ENCODE peak calls at places on chromosome 18, in eight cellular contexts. Q is mucosa of descending colon; C is WERI-Rb-1; H is IMR-90; M is CD8-positive, alpha-beta T cell; X is H1; Z is cardiac muscle cell; K is body of pancreas. N is an unnamed sample. For H3K9me3, the result is how much of the 10 kb centered on the place peaks cover.

GRCh38 chr18:54209471-54210180 is 14.8 kb downstream of the MBD2 start:
- DNase-seq in Q (no peak), C (no peak), H (peak), M (no peak), X (no peak), Z (no peak), K (no peak), N (no peak)

GRCh38 chr18:66645983-66646382 is 42.1 kb upstream of the CDH19 start:
- DNase-seq in Q (no peak), C (no peak), H (no peak), M (no peak), X (no peak), Z (no peak), K (no peak), N (no peak)

GRCh38 chr18:22912835-22913234 is 20.3 kb upstream of the RBBP8 start:
- DNase-seq in Q (no peak), C (no peak), H (peak), M (no peak), X (no peak), Z (no peak), K (no peak), N (no peak)

GRCh38 chr18:7512326-7512725 is 54.8 kb upstream of the PTPRM start:
- DNase-seq in Q (no peak), C (no peak), H (no peak), M (no peak), X (no peak), Z (no peak), K (peak), N (peak)

GRCh38 chr18:76161983-76162382 is 333.1 kb downstream of the ZNF516 start:
- DNase-seq in Q (no peak), C (no peak), H (no peak), M (no peak), X (no peak), Z (no peak), K (no peak), N (no peak)

GRCh38 chr18:62189208-62189607 is 2.2 kb downstream of the RELCH start:
- DNase-seq in Q (no peak), C (no peak), H (no peak), M (no peak), X (no peak), Z (no peak), K (no peak), N (no peak)

GRCh38 chr18:62152844-62153243 is 34.0 kb downstream of the PIGN start:
- DNase-seq in Q (no peak), C (no peak), H (no peak), M (no peak), X (no peak), Z (no peak), K (no peak), N (no peak)

GRCh38 chr18:68623342-68623741 is 91.6 kb downstream of the TMX3 start:
- DNase-seq in Q (peak), C (peak), H (peak), M (peak), X (peak), Z (peak), K (peak), N (peak)

GRCh38 chr18:41096504-41096903 is 858.5 kb upstream of the PIK3C3 start:
- DNase-seq in Q (no peak), C (peak), H (peak), M (no peak), X (no peak), Z (peak), K (no peak), N (no peak)

GRCh38 chr18:55268629-55269275 is 309.5 kb upstream of the CCDC68 start:
- DNase-seq in Q (no peak), C (no peak), H (no peak), M (no peak), X (no peak), Z (no peak), K (no peak), N (no peak)

GRCh38 chr18:56799756-56800155 is 148.6 kb downstream of the WDR7 start:
- DNase-seq in Q (no peak), C (no peak), H (peak), M (no peak), X (no peak), Z (no peak), K (no peak), N (no peak)

GRCh38 chr18:35497334-35498197 is at the start of gene INO80C:
- DNase-seq in Q (peak), C (peak), H (peak), M (peak), X (peak), Z (peak), K (peak), N (peak)

GRCh38 chr18:38526922-38527321 is 961.3 kb upstream of the CELF4 start:
- DNase-seq in Q (no peak), C (no peak), H (no peak), M (no peak), X (no peak), Z (no peak), K (no peak), N (no peak)

GRCh38 chr18:332721-333513 is 65.1 kb upstream of the THOC1 start:
- DNase-seq in Q (peak), C (no peak), H (no peak), M (no peak), X (no peak), Z (no peak), K (no peak), N (no peak)

GRCh38 chr18:420661-421060 is 79.8 kb downstream of the COLEC12 start:
- DNase-seq in Q (no peak), C (no peak), H (no peak), M (no peak), X (no peak), Z (no peak), K (no peak), N (no peak)

GRCh38 chr18:76686737-76687231 is 135.6 kb upstream of the ZNF236 start:
- DNase-seq in Q (peak), C (peak), H (peak), M (no peak), X (no peak), Z (peak), K (peak), N (peak)

GRCh38 chr18:69518989-69519388 is 118.3 kb downstream of the DOK6 start:
- DNase-seq in Q (no peak), C (no peak), H (peak), M (no peak), X (no peak), Z (no peak), K (no peak), N (no peak)

GRCh38 chr18:65938592-65939372 is 188.0 kb downstream of the CDH7 start:
- DNase-seq in Q (peak), C (peak), H (no peak), M (no peak), X (peak), Z (peak), K (peak), N (peak)

GRCh38 chr18:55577812-55578539 is 10.0 kb downstream of the TCF4 start:
- DNase-seq in Q (no peak), C (no peak), H (no peak), M (no peak), X (no peak), Z (no peak), K (no peak), N (no peak)

GRCh38 chr18:495017-495416 is 5.5 kb downstream of the COLEC12 start:
- DNase-seq in Q (no peak), C (no peak), H (peak), M (no peak), X (no peak), Z (no peak), K (no peak), N (no peak)

GRCh38 chr18:9612989-9613388 is 1.4 kb downstream of the PPP4R1 start:
- DNase-seq in Q (no peak), C (no peak), H (no peak), M (no peak), X (no peak), Z (no peak), K (no peak), N (no peak)

GRCh38 chr18:63970803-63971191 is 916 bp downstream of the SERPINB8 start:
- DNase-seq in Q (peak), C (peak), H (peak), M (no peak), X (no peak), Z (peak), K (peak), N (peak)

GRCh38 chr18:10455726-10456453 is 1.5 kb downstream of the APCDD1 start:
- DNase-seq in Q (no peak), C (peak), H (no peak), M (no peak), X (no peak), Z (no peak), K (no peak), N (no peak)

GRCh38 chr18:41155025-41155424 is 800.0 kb upstream of the PIK3C3 start:
- DNase-seq in Q (no peak), C (no peak), H (no peak), M (no peak), X (no peak), Z (no peak), K (no peak), N (no peak)

GRCh38 chr18:79898952-79899608 is 52.4 kb downstream of the SLC66A2 start:
- DNase-seq in Q (no peak), C (peak), H (no peak), M (peak), X (no peak), Z (no peak), K (no peak), N (no peak)
- H3K9me3 ChIP-seq in Q (half or more), C (half or more), H (under half), M (under half), X (under half), Z (under half), K (under half), N (under half)

GRCh38 chr18:45687617-45688016 is 36.4 kb upstream of the SLC14A1 start:
- DNase-seq in Q (no peak), C (no peak), H (no peak), M (peak), X (no peak), Z (no peak), K (no peak), N (no peak)
- H3K4me3 ChIP-seq in Q (no peak), C (no peak), H (no peak), M (peak), X (no peak), Z (no peak), K (no peak), N (no peak)

DNA sequence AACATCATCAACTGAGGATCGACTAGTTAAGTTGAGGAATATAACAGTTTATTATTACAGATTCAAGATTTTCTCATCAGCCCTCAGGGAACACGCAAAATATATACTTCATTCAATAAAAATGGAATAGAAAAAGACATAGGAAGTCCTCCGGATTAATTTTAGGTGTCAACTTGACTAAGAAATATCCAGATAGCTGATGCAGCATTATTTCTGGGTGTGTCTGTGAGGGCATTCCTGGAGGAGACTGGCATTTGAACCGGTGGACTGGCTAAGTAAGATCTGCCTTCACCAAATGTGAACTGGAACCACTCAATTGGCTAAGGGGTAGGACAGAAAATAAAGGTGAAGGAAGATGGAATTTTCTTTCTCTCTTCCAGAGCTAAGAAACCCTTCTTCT is 845.3 kb downstream of the SOCS6 start:
- DNase-seq in Q (no peak), C (no peak), H (no peak), M (no peak), X (no peak), Z (no peak), K (no peak), N (no peak)
- H3K9me3 ChIP-seq in Q (under half), C (under half), H (under half), M (under half), X (half or more), Z (under half), K (under half), N (under half)

DNA sequence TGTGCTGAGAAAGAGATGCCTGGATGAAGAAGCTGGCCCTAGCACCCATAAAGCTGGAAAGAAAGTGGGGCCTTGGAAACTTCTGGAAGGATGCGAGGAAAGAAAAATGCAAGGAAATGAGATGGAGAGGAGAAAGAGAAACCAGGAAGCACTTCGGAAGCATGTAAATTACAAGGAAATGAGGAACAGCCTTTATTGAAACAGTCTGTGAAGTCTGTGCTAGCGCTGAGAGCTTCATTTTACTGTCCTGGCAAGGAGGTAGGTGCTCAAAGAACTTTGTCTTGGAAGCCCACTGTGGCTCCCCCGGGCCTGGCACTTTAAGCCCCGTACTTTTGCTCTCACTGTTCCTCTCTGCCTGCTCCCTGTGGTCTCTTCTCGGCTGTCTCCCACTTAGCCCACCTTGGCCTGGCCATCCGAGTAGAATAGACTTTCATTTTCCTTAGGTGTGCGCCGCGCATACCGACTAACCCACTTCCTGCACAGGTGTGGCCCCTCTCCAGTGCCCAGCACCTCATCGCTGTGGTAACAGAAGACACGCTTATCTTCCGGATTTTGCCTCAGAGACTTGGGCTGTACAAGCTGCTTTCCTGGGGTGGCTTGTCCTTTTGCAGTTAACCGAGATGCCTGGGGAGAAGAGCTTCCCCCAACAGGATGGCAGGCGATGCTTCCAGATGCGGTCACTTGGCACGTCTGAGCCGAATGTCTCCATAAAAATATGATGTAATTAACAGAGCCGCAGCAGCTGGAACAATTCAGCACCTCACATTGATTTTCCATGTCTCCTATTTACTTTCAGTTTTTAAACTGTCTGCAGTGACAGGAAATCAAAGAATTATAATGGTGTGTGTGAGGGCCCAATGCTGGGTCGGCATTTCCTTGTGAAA is 199.6 kb downstream of the HRH4 start:
- DNase-seq in Q (peak), C (no peak), H (peak), M (peak), X (no peak), Z (no peak), K (peak), N (peak)
- H3K4me3 ChIP-seq in Q (no peak), C (no peak), H (no peak), M (peak), X (no peak), Z (no peak), K (no peak), N (peak)

GRCh38 chr18:51121597-51121857 is 76.0 kb downstream of the MEX3C start:
- DNase-seq in Q (no peak), C (no peak), H (no peak), M (peak), X (no peak), Z (no peak), K (no peak), N (no peak)
- H3K9me3 ChIP-seq in Q (under half), C (under half), H (under half), M (under half), X (under half), Z (under half), K (under half), N (under half)

DNA sequence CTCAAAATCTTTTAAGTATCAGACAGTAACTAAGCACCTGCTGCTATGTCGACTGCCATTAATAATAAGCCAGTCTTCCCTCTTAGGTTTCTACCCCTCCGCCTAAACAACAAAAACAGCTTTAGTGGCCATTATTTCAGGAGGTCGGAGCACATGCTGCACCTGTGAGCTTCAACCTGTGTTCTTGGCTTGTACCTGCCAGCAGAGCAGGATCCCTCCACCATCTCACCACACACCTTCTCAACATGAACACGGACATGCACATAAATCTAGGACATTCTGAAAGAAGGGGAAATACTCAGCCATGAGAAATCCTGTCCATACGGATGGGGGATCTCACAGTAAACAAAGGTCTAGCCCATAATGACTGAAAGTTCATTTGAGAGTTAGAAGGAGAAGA is 3.7 kb downstream of the CYB5A start:
- DNase-seq in Q (no peak), C (no peak), H (no peak), M (no peak), X (no peak), Z (no peak), K (no peak), N (no peak)
- H3K4me3 ChIP-seq in Q (no peak), C (no peak), H (no peak), M (no peak), X (no peak), Z (no peak), K (no peak), N (no peak)

GRCh38 chr18:14769381-14769780 is 21.4 kb downstream of the ANKRD30B start:
- DNase-seq in Q (no peak), C (no peak), H (no peak), M (no peak), X (no peak), Z (no peak), K (no peak), N (no peak)
- H3K9me3 ChIP-seq in Q (under half), C (under half), H (under half), M (under half), X (under half), Z (under half), K (under half), N (under half)

GRCh38 chr18:79789091-79789891 is 8.4 kb upstream of the KCNG2 start:
- DNase-seq in Q (no peak), C (no peak), H (no peak), M (no peak), X (no peak), Z (no peak), K (no peak), N (no peak)

GRCh38 chr18:79788096-79789085 is 9.3 kb upstream of the KCNG2 start:
- DNase-seq in Q (no peak), C (no peak), H (no peak), M (no peak), X (no peak), Z (no peak), K (no peak), N (no peak)

GRCh38 chr18:79786304-79786703 is 11.4 kb upstream of the KCNG2 start:
- DNase-seq in Q (no peak), C (no peak), H (no peak), M (no peak), X (no peak), Z (no peak), K (no peak), N (no peak)

GRCh38 chr18:79786781-79787526 is 10.8 kb upstream of the KCNG2 start:
- DNase-seq in Q (no peak), C (no peak), H (peak), M (no peak), X (no peak), Z (no peak), K (no peak), N (no peak)

DNA sequence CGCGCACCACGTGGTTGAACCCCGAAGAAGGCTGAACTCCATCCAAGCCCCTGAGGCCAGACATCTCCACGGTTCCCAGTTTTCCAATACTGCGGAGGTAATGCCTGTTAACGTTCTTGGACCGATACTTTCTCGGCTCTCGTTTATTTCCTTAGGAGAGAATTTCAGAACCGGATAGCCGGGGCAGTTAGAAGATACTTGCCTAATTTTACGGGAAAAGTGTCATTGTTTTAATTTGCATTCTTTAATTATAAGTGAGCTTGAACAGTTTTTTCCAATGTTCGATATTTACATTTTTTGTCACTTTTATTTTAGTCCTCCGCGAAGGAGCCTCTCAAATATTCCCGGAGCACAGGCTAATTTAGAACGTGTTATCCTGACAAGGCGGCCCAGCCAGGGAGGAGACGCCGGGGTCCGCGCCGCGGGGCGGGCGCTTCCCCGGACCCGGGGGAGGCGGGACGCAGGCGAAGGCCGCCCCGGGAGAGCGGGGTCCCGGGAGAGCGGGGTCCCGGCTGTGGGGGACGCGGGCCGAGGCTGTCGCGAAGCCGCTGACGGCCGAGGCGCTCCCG is 10.1 kb upstream of the KCNG2 start:
- DNase-seq in Q (no peak), C (no peak), H (no peak), M (no peak), X (no peak), Z (no peak), K (no peak), N (no peak)
- H3K4me3 ChIP-seq in Q (no peak), C (no peak), H (no peak), M (no peak), X (peak), Z (peak), K (no peak), N (no peak)

DNA sequence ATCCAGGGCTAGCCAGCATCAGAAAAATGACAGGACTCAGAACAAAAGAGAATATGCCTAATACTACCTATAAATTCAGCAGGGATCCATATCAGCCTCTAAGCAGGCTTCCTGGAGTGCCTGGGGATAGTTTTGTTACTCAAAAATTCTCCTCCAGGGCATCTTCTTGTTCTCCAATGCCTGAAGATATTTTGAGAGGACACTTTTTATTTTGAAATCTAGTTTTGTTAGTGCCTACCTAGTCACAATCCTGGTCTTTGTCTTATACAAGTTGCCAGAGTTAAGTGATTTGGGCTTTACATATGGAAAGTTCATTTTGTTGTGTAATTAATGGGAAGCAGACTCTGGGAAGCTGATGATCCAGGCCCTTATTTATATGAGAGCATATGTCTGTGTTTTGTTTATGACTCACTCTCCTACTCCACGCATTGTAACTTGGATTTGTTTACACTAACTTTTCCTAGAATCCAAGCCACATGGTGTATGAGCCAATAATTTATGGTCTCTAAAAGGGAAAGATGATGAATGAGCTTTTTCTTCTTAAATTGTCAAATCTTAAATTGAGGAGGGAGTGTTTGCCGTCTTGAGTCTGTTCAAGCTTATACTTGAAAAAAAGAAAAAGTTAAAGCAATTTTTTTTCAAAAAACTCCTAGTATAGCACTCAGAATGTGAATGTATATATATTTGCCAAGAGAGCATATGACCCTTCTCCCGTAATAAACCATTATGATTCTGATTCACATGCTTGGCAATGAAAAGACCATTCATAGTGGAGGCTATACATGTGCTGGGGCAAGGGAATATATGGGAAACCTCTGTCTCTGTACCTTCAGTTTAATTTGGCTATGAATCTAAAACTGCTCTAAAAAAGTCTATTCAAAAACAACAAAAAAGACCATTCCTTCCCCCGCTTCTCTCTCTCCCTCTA is 370.3 kb downstream of the SETBP1 start:
- DNase-seq in Q (no peak), C (no peak), H (peak), M (no peak), X (no peak), Z (no peak), K (no peak), N (no peak)
- H3K9me3 ChIP-seq in Q (under half), C (under half), H (under half), M (under half), X (under half), Z (under half), K (under half), N (under half)